ENCODE peak calls at places on chromosomes 11 and 22, in nine cellular contexts. C is IMR-90; O is suprapubic skin; W is esophagus squamous epithelium; Q is SK-N-SH; X is GM23248; F is naive thymus-derived CD4-positive, alpha-beta T cell; R is psoas muscle; D is SJSA1. E is an unnamed sample.
A peak's percentile ranks its signal among the peaks of the same experiment; 100 is the strongest.

GRCh38 chr22:19845369-19845722 is 9.3 kb downstream of the GNB1L start:
- DNase-seq in O (no peak), X (peak; percentile 12), F (no peak), W (no peak), R (no peak), D (no peak), Q (peak; percentile 39), C (no peak), E (no peak)

GRCh38 chr11:75475767-75476650 is 43.0 kb upstream of the KLHL35 start:
- DNase-seq in O (no peak), C (peak; percentile 60), D (no peak), W (no peak), F (no peak), X (peak; percentile 46), Q (no peak), R (peak; percentile 85), E (no peak)

GRCh38 chr11:46693597-46694012 is 6.8 kb downstream of the ARHGAP1 start:
- DNase-seq in R (no peak), Q (no peak), O (no peak), D (no peak), X (peak; percentile 56), W (no peak), F (no peak), C (peak; percentile 22), E (no peak)

GRCh38 chr11:42857344-42857743 is 454.5 kb upstream of the API5 start:
- DNase-seq in F (no peak), O (no peak), Q (no peak), D (no peak), R (no peak), W (no peak), X (no peak), C (no peak), E (no peak)

GRCh38 chr11:1171985-1172728 is 14.4 kb downstream of the MUC5AC start:
- DNase-seq in D (no peak), C (no peak), F (no peak), O (no peak), R (peak; percentile 28), W (no peak), X (no peak), Q (no peak), E (no peak)

GRCh38 chr22:49592780-49593501 is 234.7 kb downstream of the BRD1 start:
- DNase-seq in D (no peak), F (no peak), Q (no peak), C (no peak), W (no peak), X (no peak), O (no peak), R (no peak), E (no peak)

GRCh38 chr22:43537019-43537585 is 125.3 kb downstream of the MPPED1 start:
- DNase-seq in O (no peak), W (no peak), D (peak; percentile 63), C (no peak), Q (no peak), R (no peak), X (no peak), F (no peak), E (no peak)

GRCh38 chr11:76212086-76213035 is 6.1 kb upstream of the WNT11 start:
- DNase-seq in R (peak; percentile 45), Q (no peak), D (no peak), O (no peak), F (no peak), X (no peak), C (no peak), W (no peak), E (no peak)

GRCh38 chr11:8382436-8383053 is 118.9 kb upstream of the LMO1 start:
- DNase-seq in X (peak; percentile 77), D (no peak), O (no peak), Q (no peak), R (no peak), F (no peak), W (no peak), C (peak; percentile 33), E (no peak)

GRCh38 chr22:44567846-44568493 is 69.9 kb upstream of the RTL6 start:
- DNase-seq in C (peak; percentile 39), Q (no peak), D (peak; percentile 17), O (peak; percentile 57), W (no peak), F (peak; percentile 4), X (peak; percentile 52), R (peak; percentile 55), E (no peak)

GRCh38 chr11:86068138-86068861 is 584 bp downstream of the PICALM start:
- DNase-seq in R (no peak), O (peak; percentile 69), F (peak; percentile 24), W (no peak), D (no peak), Q (peak; percentile 42), C (no peak), X (peak; percentile 60), E (peak; percentile 56)

GRCh38 chr22:27194096-27194748 is 536.8 kb downstream of the MIAT start:
- DNase-seq in R (no peak), X (no peak), D (no peak), O (no peak), Q (no peak), W (no peak), F (no peak), C (no peak), E (no peak)

GRCh38 chr11:37533830-37534229 is 935.8 kb upstream of the RAG2 start:
- DNase-seq in C (no peak), D (no peak), X (no peak), O (no peak), F (no peak), W (no peak), R (no peak), Q (no peak), E (no peak)

GRCh38 chr11:69588270-69588669 is 52.7 kb upstream of the CCND1 start:
- DNase-seq in D (peak; percentile 73), Q (no peak), C (peak; percentile 87), R (no peak), F (no peak), W (no peak), X (peak; percentile 95), O (no peak), E (no peak)

GRCh38 chr22:42001127-42001526 is 2.5 kb downstream of the WBP2NL start:
- DNase-seq in C (peak; percentile 56), D (no peak), R (no peak), W (no peak), O (no peak), Q (no peak), F (no peak), X (peak; percentile 20), E (no peak)

GRCh38 chr22:36026741-36027140 is 1.9 kb downstream of the RBFOX2 start:
- DNase-seq in O (no peak), C (peak; percentile 60), R (no peak), F (no peak), X (peak; percentile 64), W (no peak), Q (no peak), D (peak; percentile 54), E (no peak)

GRCh38 chr22:41021039-41021654 is 70.0 kb downstream of the RBX1 start:
- DNase-seq in X (peak; percentile 32), O (peak; percentile 66), R (peak; percentile 57), F (no peak), W (no peak), Q (no peak), C (no peak), D (peak; percentile 47), E (no peak)

GRCh38 chr22:20948989-20949388 is 18.1 kb upstream of the AIFM3 start:
- DNase-seq in D (no peak), F (no peak), R (no peak), X (no peak), Q (no peak), W (no peak), O (no peak), C (no peak), E (no peak)

GRCh38 chr22:24716602-24717001 is 57.9 kb downstream of the PIWIL3 start:
- DNase-seq in W (no peak), X (no peak), R (no peak), D (no peak), O (no peak), F (no peak), Q (no peak), C (no peak), E (no peak)

DNA sequence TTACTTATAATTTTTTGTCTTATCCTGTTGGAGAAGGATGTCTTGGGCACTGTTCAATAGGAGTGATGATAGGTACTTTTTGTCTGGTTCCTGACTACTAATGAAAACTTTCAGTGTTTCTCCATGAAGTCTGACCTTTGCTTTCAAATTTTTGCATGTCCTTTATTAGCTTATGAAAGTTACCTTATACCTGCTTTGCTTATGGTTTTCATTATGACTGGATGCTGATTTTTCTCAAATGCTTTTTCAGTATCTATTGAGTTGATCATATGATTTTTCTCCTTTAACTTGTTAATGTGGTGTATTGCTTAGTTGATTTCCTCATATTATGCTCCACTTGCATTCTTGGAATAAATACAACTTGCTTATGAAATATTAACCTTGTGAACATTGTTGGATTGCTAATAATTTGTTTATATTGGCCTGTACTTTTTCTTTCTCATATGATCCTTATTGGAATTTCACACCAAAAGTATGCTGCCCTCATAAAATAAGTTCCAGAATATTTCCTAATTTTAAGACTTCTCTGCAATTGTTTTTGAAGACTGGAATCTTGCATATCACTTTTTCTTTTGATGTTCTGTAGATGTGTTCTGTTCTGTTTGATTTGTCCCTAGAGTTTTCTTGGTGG is 85.0 kb upstream of the SC5D start:
- DNase-seq in C (no peak), X (peak; percentile 1), F (no peak), O (no peak), Q (no peak), D (no peak), W (no peak), R (no peak), E (no peak)
- H3K4me1 ChIP-seq in C (no peaks in the 10 kb centered on the region), X (no peaks in the 10 kb centered on the region), F (no peaks in the 10 kb centered on the region), O (peaks cover 6% of the 10 kb centered on the region), Q (no peaks in the 10 kb centered on the region), D (no peaks in the 10 kb centered on the region), W (no peaks in the 10 kb centered on the region), R (no peaks in the 10 kb centered on the region), E (no peaks in the 10 kb centered on the region)

DNA sequence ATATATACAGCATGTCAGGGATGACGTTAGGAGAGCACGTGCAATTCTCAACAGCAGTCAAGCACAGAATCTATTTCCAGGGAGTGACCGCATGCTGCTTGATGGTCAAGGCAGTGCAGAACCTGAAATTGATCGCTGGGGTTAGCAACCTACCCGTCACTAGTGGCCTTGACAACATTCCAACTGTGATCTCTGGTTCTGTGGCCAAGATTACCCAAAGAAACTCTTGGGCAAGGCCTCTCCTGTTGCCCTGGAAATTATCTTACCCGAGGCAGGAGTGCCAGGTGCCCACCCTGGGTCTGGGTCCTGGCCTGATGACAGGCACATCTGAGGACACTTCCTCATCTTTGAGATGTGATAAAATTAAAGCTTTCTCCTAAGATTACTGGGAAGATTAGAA is 2.2 kb downstream of the TM7SF2 start:
- DNase-seq in F (no peak), R (no peak), X (no peak), Q (no peak), D (no peak), C (no peak), O (no peak), W (no peak), E (no peak)
- H3K4me1 ChIP-seq in F (peaks cover 33% of the 10 kb centered on the region), R (peaks cover 31% of the 10 kb centered on the region), X (peaks cover 17% of the 10 kb centered on the region), Q (peaks cover 54% of the 10 kb centered on the region), D (peaks cover 33% of the 10 kb centered on the region), C (peaks cover 20% of the 10 kb centered on the region), O (peaks cover 76% of the 10 kb centered on the region), W (peaks cover 48% of the 10 kb centered on the region), E (peaks cover 55% of the 10 kb centered on the region)

GRCh38 chr11:34798985-34799384 is 117.2 kb downstream of the APIP start:
- DNase-seq in F (no peak), O (no peak), X (no peak), Q (no peak), C (no peak), D (no peak), R (no peak), W (no peak), E (no peak)
- H3K4me1 ChIP-seq in F (no peaks in the 10 kb centered on the region), O (peaks cover 7% of the 10 kb centered on the region), X (no peaks in the 10 kb centered on the region), Q (no peaks in the 10 kb centered on the region), C (no peaks in the 10 kb centered on the region), D (no peaks in the 10 kb centered on the region), R (no peaks in the 10 kb centered on the region), W (no peaks in the 10 kb centered on the region), E (no peaks in the 10 kb centered on the region)

GRCh38 chr11:3835752-3836151 is 5.0 kb downstream of the RHOG start:
- DNase-seq in C (no peak), D (no peak), R (no peak), X (no peak), Q (no peak), F (no peak), O (no peak), W (no peak), E (no peak)
- H3K4me1 ChIP-seq in C (peaks cover 22% of the 10 kb centered on the region), D (peaks cover 13% of the 10 kb centered on the region), R (peaks cover 36% of the 10 kb centered on the region), X (peaks cover 21% of the 10 kb centered on the region), Q (peaks cover 20% of the 10 kb centered on the region), F (peaks cover 78% of the 10 kb centered on the region), O (peaks cover 85% of the 10 kb centered on the region), W (peaks cover 27% of the 10 kb centered on the region), E (peaks cover 91% of the 10 kb centered on the region)

E was measured in CD4-positive, CD25-positive, alpha-beta regulatory T cell.